ENCODE peak calls at places on chromosomes 7 and 10, in six cellular contexts. Y, M, E, L, N and B are unnamed samples.

GRCh38 chr10:96337106-96337505 is 21.7 kb downstream of the OPALIN start:
- DNase-seq in Y (no peak), M (no peak), E (no peak), L (no peak), N (no peak), B (no peak)

GRCh38 chr10:101262147-101262546 is 32.9 kb upstream of the LBX1 start:
- DNase-seq in Y (no peak), M (no peak), E (no peak), L (no peak), N (no peak), B (no peak)

GRCh38 chr7:2572101-2572842 is 13.5 kb downstream of the IQCE start:
- DNase-seq in Y (peak), M (no peak), E (no peak), L (peak), N (no peak), B (no peak)

GRCh38 chr10:17533731-17534130 is 79.3 kb upstream of the ST8SIA6 start:
- DNase-seq in Y (no peak), M (no peak), E (no peak), L (no peak), N (no peak), B (no peak)

GRCh38 chr7:128053023-128053422 is 21.8 kb upstream of the LRRC4 start:
- DNase-seq in Y (no peak), M (no peak), E (peak), L (peak), N (no peak), B (no peak)

GRCh38 chr10:74223755-74224530 is 72.9 kb downstream of the ADK start:
- DNase-seq in Y (peak), M (no peak), E (no peak), L (peak), N (no peak), B (no peak)

GRCh38 chr10:76115471-76116155 is 684.2 kb downstream of the LRMDA start:
- DNase-seq in Y (no peak), M (no peak), E (no peak), L (peak), N (no peak), B (no peak)

GRCh38 chr7:1095621-1096155 is 7.8 kb downstream of the GPER1 start:
- DNase-seq in Y (no peak), M (no peak), E (no peak), L (no peak), N (no peak), B (no peak)

GRCh38 chr10:129956902-129957673 is 7.0 kb downstream of the EBF3 start:
- DNase-seq in Y (no peak), M (no peak), E (no peak), L (no peak), N (no peak), B (no peak)

GRCh38 chr7:134449596-134450194 is 9.2 kb downstream of the AKR1B1 start:
- DNase-seq in Y (no peak), M (no peak), E (no peak), L (no peak), N (no peak), B (no peak)

GRCh38 chr10:84197643-84198042 is 3.3 kb downstream of the CDHR1 start:
- DNase-seq in Y (no peak), M (no peak), E (no peak), L (no peak), N (no peak), B (no peak)

GRCh38 chr10:29285624-29286051 is 3.2 kb upstream of the LYZL1 start:
- DNase-seq in Y (no peak), M (no peak), E (no peak), L (no peak), N (no peak), B (no peak)